ENCODE peak calls at places on chromosomes 7 and 10, in four cellular contexts. P, S, L and T are unnamed samples.

GRCh38 chr10:80454526-80455460 is 683 bp downstream of the TSPAN14 start:
- DNase-seq in P (peak), S (peak), L (peak), T (no peak)

GRCh38 chr7:4665661-4666060 is 16.4 kb upstream of the FOXK1 start:
- DNase-seq in P (no peak), L (peak), S (peak), T (peak)

GRCh38 chr7:129266181-129266580 is 41.4 kb downstream of the AHCYL2 start:
- DNase-seq in L (no peak), S (peak), P (no peak), T (peak)

GRCh38 chr7:76340617-76341131 is 18.1 kb downstream of the YWHAG start:
- DNase-seq in S (no peak), L (peak), P (no peak), T (no peak)

GRCh38 chr7:108009873-108010272 is 6.9 kb upstream of the LAMB1 start:
- DNase-seq in P (no peak), L (no peak), S (no peak), T (no peak)

GRCh38 chr10:23034790-23035189 is 60.6 kb upstream of the MSRB2 start:
- DNase-seq in P (no peak), S (no peak), L (no peak), T (no peak)

GRCh38 chr7:101402081-101402779 is 39.6 kb downstream of the COL26A1 start:
- DNase-seq in L (peak), S (peak), P (peak), T (peak)

GRCh38 chr7:159032310-159032709 is 112.4 kb downstream of the VIPR2 start:
- DNase-seq in P (no peak), L (no peak), S (no peak), T (no peak)

GRCh38 chr7:116354171-116354545 is 143.8 kb downstream of the TES start:
- DNase-seq in P (no peak), L (peak), S (no peak), T (peak)

GRCh38 chr10:30197186-30197585 is 137.8 kb upstream of the JCAD start:
- DNase-seq in P (no peak), S (no peak), L (no peak), T (no peak)

GRCh38 chr10:116278832-116279231 is 5.8 kb upstream of the GFRA1 start:
- DNase-seq in S (no peak), L (no peak), P (no peak), T (no peak)

GRCh38 chr7:41886257-41886905 is 183.5 kb upstream of the INHBA start:
- DNase-seq in S (peak), L (peak), P (no peak), T (peak)

GRCh38 chr7:8481752-8482446 is 48.5 kb downstream of the NXPH1 start:
- DNase-seq in P (no peak), L (no peak), S (no peak), T (no peak)

GRCh38 chr7:80060218-80060806 is 74.3 kb upstream of the GNAI1 start:
- DNase-seq in P (peak), S (peak), L (peak), T (peak)

GRCh38 chr10:80289451-80290287 is at the start of gene MAT1A:
- DNase-seq in P (peak), S (peak), L (peak), T (peak)

GRCh38 chr7:103668538-103668937 is 222.5 kb upstream of the SLC26A5 start:
- DNase-seq in S (no peak), P (no peak), L (no peak), T (no peak)

GRCh38 chr10:44016589-44017482 is 368.1 kb downstream of the CXCL12 start:
- DNase-seq in L (no peak), P (no peak), S (no peak), T (no peak)

GRCh38 chr10:68957284-68957615 is 1.3 kb downstream of the DDX21 start:
- DNase-seq in S (no peak), L (no peak), P (peak), T (peak)

GRCh38 chr7:127514499-127514898 is 70.9 kb downstream of the GCC1 start:
- DNase-seq in L (peak), P (peak), S (peak), T (peak)

GRCh38 chr10:49397036-49397999 is 1.4 kb upstream of the DRGX start:
- DNase-seq in L (no peak), S (no peak), P (no peak), T (no peak)

GRCh38 chr7:2610466-2610865 is 21.3 kb upstream of the TTYH3 start:
- DNase-seq in S (no peak), L (no peak), P (no peak), T (no peak)

GRCh38 chr7:155869784-155870076 is 57.5 kb upstream of the SHH start:
- DNase-seq in P (no peak), S (no peak), L (no peak), T (no peak)

GRCh38 chr10:93999401-93999851 is 5.7 kb downstream of the PLCE1 start:
- DNase-seq in L (peak), P (no peak), S (peak), T (no peak)

GRCh38 chr7:155020996-155021395 is 18.1 kb upstream of the PAXIP1 start:
- DNase-seq in S (no peak), P (no peak), L (no peak), T (no peak)

GRCh38 chr10:71536332-71536731 is 139.6 kb downstream of the CDH23 start:
- DNase-seq in S (peak), L (peak), P (no peak), T (peak)

GRCh38 chr7:110943686-110944350 is 147.1 kb upstream of the LRRN3 start:
- DNase-seq in L (no peak), S (no peak), P (no peak), T (no peak)

GRCh38 chr10:109411897-109412296 is 511.4 kb downstream of the XPNPEP1 start:
- DNase-seq in P (peak), L (peak), S (no peak), T (no peak)

GRCh38 chr7:158094671-158095256 is 492.9 kb downstream of the PTPRN2 start:
- DNase-seq in P (no peak), S (no peak), L (no peak), T (no peak)

GRCh38 chr7:120843121-120843520 is 14.8 kb downstream of the TSPAN12 start:
- DNase-seq in S (no peak), L (no peak), P (no peak), T (no peak)

GRCh38 chr10:96720422-96721206 is at the start of gene PIK3AP1:
- DNase-seq in S (no peak), P (peak), L (no peak), T (no peak)
- H3K4me3 ChIP-seq in S (peak), P (peak), L (no peak), T (peak)

GRCh38 chr10:73512207-73512743 is 16.5 kb upstream of the PPP3CB start:
- DNase-seq in L (no peak), P (no peak), S (no peak), T (no peak)
- TF ChIP-seq CTCF in L (no peak), P (no peak), S (no peak), T (no peak)

DNA sequence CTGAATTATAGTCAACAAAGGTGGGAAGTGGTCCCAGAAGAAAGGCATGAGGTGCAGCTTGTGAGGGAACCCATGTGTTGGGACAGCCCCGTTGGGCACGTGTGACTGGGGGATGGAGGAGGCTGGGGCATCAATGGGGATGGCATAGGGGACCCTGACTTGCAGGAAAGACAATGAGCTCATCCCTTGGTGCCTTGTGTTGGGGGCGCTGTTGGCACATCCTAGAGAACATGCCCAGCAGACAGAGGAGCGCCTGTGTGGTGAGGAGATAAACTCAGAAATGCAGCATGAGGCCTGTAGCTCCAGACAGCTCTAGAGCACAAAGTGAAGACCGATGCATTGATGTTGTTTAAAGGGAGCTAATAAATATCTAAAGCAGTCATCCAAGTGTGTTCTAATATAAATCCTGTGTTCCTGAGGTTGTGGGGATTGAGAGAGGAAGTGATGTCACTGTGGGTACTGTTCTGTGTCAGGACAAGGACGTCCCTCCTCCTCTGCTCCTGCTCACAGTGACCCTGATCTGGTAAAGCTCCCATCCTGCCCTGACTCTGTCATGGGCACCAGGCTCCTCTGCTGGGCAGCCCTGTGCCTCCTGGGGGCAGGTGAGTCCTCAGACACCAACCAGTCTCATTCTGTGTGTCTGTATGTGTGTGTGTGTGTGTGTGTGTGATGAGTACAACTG is 126.1 kb upstream of the PRSS58 start:
- DNase-seq in P (no peak), S (no peak), L (no peak), T (no peak)
- H3K4me3 ChIP-seq in P (no peak), S (no peak), L (no peak), T (no peak)

GRCh38 chr10:104337985-104338735 is at the start of gene ITPRIP:
- DNase-seq in P (peak), S (peak), L (peak), T (peak)
- TF ChIP-seq CTCF in P (peak), S (no peak), L (peak), T (no peak)

GRCh38 chr7:30162622-30163124 is 27.9 kb downstream of the MTURN start:
- DNase-seq in S (peak), P (no peak), L (peak), T (peak)
- H3K4me3 ChIP-seq in S (no peak), P (no peak), L (no peak), T (peak)

GRCh38 chr7:51082940-51083533 is 233.6 kb downstream of the COBL start:
- DNase-seq in S (no peak), P (no peak), L (no peak), T (no peak)

GRCh38 chr7:51080622-51081269 is 235.9 kb downstream of the COBL start:
- DNase-seq in L (no peak), P (no peak), S (no peak), T (no peak)

GRCh38 chr7:51084121-51084520 is 232.5 kb downstream of the COBL start:
- DNase-seq in P (no peak), L (no peak), S (no peak), T (no peak)

GRCh38 chr7:51081270-51081890 is 235.2 kb downstream of the COBL start:
- DNase-seq in P (no peak), L (no peak), S (no peak), T (no peak)

GRCh38 chr7:51082096-51082840 is 234.3 kb downstream of the COBL start:
- DNase-seq in P (no peak), L (no peak), S (no peak), T (no peak)
- TF ChIP-seq CTCF in P (no peak), L (no peak), S (no peak), T (no peak)

DNA sequence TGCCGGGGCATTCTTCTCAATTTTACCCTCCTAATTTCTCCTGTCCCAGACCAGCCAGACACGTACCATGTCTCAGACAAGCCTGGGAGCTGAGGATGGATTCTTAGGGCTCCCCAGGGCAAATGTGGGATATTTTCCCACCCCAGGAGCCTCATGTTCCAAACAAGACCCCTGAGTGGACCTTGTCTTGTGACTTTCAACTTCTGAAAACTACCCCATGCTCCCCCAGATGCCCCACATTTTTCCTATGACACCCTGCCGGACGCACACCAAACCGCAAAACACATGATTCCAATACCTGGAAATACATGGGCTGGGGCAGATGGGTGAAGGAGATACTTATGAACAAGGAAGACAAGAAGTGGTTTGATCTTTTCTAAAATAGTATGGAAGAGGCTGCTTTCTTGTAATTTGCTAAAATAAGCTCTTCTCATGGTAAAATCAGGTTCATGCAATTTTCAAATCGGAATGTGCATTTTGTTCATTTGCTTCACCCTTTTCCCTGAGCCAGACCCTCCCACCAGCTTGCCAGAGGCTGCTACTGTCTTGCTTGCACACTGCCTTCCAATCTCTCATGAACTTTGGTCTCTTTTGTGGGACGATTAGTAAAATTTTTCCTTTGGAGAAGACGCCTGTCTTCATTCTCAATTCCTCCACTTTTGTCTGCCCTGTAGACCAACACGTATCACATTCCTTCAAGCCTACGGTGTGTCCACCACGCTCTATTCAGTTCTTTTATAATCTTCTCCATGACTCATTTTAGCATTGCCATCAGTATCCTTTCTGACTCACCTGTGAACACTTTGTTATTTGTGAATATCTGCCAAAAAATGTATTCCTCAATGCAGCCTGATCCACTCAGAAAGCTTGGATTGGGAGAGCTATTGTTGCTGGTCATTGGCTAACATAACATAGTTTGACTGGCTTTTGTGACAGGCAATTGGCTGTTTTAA is 1.1 kb downstream of the GIMAP5 start:
- DNase-seq in S (peak), L (no peak), P (no peak), T (peak)
- H3K4me3 ChIP-seq in S (no peak), L (no peak), P (no peak), T (no peak)